ENCODE peak calls at places on chromosome 7, in five cellular contexts. Y is CD8-positive, alpha-beta memory T cell; P is GM23248; J is kidney; M is esophagus muscularis mucosa. T is an unnamed sample.

GRCh38 chr7:143240323-143241168 is 18.7 kb downstream of the TAS2R40 start:
- DNase-seq in P (peak; percentile 86), J (no peak), M (no peak), Y (peak; percentile 50), T (no peak)

GRCh38 chr7:18191329-18191728 is 163.7 kb upstream of the PRPS1L1 start:
- DNase-seq in M (no peak), J (no peak), P (no peak), Y (no peak), T (no peak)

GRCh38 chr7:50651227-50651989 is 86.2 kb upstream of the DDC start:
- DNase-seq in P (peak; percentile 28), J (no peak), Y (no peak), M (no peak), T (no peak)

GRCh38 chr7:132177708-132178392 is 398.4 kb downstream of the PLXNA4 start:
- DNase-seq in Y (no peak), P (no peak), M (no peak), J (no peak), T (no peak)

GRCh38 chr7:29989257-29989995 is at the start of gene SCRN1:
- DNase-seq in P (peak; percentile 65), J (peak; percentile 87), M (no peak), Y (peak; percentile 32), T (peak; percentile 68)

GRCh38 chr7:96169439-96169838 is 152.5 kb downstream of the SLC25A13 start:
- DNase-seq in P (no peak), Y (no peak), M (no peak), J (no peak), T (peak; percentile 10)

GRCh38 chr7:139950881-139951525 is 111.7 kb downstream of the PARP12 start:
- DNase-seq in P (no peak), J (no peak), Y (no peak), M (no peak), T (no peak)

GRCh38 chr7:123977081-123977480 is 52.0 kb downstream of the SPAM1 start:
- DNase-seq in M (no peak), J (no peak), P (no peak), Y (no peak), T (no peak)

GRCh38 chr7:29087840-29088169 is 58.5 kb downstream of the CPVL start:
- DNase-seq in J (no peak), P (no peak), M (no peak), Y (no peak), T (no peak)

GRCh38 chr7:116707289-116707688 is 35.3 kb downstream of the MET start:
- DNase-seq in P (no peak), Y (no peak), J (no peak), M (no peak), T (no peak)

GRCh38 chr7:83359108-83359507 is 196.4 kb upstream of the PCLO start:
- DNase-seq in Y (no peak), J (no peak), M (no peak), P (no peak), T (no peak)

GRCh38 chr7:93921190-93921585 is 347 bp upstream of the GNG11 start:
- DNase-seq in J (no peak), P (peak; percentile 30), Y (no peak), M (no peak), T (no peak)

GRCh38 chr7:93920496-93921189 is 892 bp upstream of the GNG11 start:
- DNase-seq in M (no peak), J (no peak), Y (no peak), P (peak; percentile 33), T (no peak)

GRCh38 chr7:93923946-93924345 is 2.4 kb downstream of the GNG11 start:
- DNase-seq in Y (no peak), P (peak; percentile 48), M (no peak), J (no peak), T (no peak)

GRCh38 chr7:93921607-93922446 is at the start of gene GNG11:
- DNase-seq in Y (no peak), M (no peak), J (peak; percentile 92), P (peak; percentile 90), T (peak; percentile 14)

GRCh38 chr7:93923291-93923690 is 1.8 kb downstream of the GNG11 start:
- DNase-seq in P (no peak), M (no peak), J (no peak), Y (no peak), T (no peak)
- H3K27ac ChIP-seq in P (peak overlapping the region; percentile 91), M (peak overlapping the region; percentile 91), J (no peak overlapping the region), Y (no peak overlapping the region), T (no peak overlapping the region)

GRCh38 chr7:1910827-1911226 is 240.8 kb downstream of the ELFN1 start:
- DNase-seq in J (no peak), M (no peak), P (no peak), Y (no peak), T (no peak)

GRCh38 chr7:1909476-1909875 is 239.4 kb downstream of the ELFN1 start:
- DNase-seq in J (peak; percentile 62), M (no peak), Y (no peak), P (no peak), T (no peak)

GRCh38 chr7:1908823-1909420 is 238.8 kb downstream of the ELFN1 start:
- DNase-seq in J (peak; percentile 41), P (no peak), Y (no peak), M (no peak), T (no peak)

GRCh38 chr7:1911571-1911970 is 241.5 kb downstream of the ELFN1 start:
- DNase-seq in Y (no peak), P (no peak), M (no peak), J (peak; percentile 53), T (no peak)

GRCh38 chr7:1910081-1910685 is 240.1 kb downstream of the ELFN1 start:
- DNase-seq in M (no peak), P (no peak), Y (no peak), J (peak; percentile 64), T (no peak)
- H3K27ac ChIP-seq in M (no peak overlapping the region), P (no peak overlapping the region), Y (no peak overlapping the region), J (no peak overlapping the region), T (no peak overlapping the region)

GRCh38 chr7:43588477-43589132 is 5.7 kb downstream of the STK17A start:
- DNase-seq in P (no peak), M (no peak), Y (no peak), J (no peak), T (no peak)
- H3K27ac ChIP-seq in P (no peak overlapping the region), M (no peak overlapping the region), Y (no peak overlapping the region), J (no peak overlapping the region), T (no peak overlapping the region)

GRCh38 chr7:36210542-36210941 is 57.5 kb downstream of the EEPD1 start:
- DNase-seq in Y (no peak), P (no peak), J (no peak), M (no peak), T (no peak)

GRCh38 chr7:36208997-36209813 is 56.2 kb downstream of the EEPD1 start:
- DNase-seq in J (no peak), M (no peak), P (peak; percentile 47), Y (peak; percentile 34), T (no peak)

GRCh38 chr7:36208406-36208805 is 55.4 kb downstream of the EEPD1 start:
- DNase-seq in J (no peak), M (no peak), Y (no peak), P (peak; percentile 49), T (no peak)

GRCh38 chr7:36207451-36208291 is 54.6 kb downstream of the EEPD1 start:
- DNase-seq in J (no peak), Y (peak; percentile 57), P (peak; percentile 82), M (no peak), T (peak; percentile 16)

DNA sequence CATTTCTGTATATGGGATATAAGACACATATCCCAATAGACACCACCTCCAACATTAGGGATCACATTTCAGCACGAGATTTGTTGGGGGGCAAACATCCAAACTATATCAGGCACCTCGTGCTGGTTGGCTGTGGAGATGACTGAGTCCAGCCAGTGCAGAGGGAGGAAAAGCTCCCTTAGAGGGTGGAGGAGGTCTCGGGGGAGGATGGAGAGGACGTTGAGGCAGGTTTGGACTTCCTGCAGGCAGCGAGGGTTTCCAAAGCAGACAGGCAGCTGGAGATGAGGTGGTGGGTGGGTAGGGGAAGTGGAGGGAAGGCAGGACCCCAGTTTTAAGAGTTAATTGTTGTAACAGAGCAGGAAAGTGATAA is 56.7 kb downstream of the EEPD1 start:
- DNase-seq in M (no peak), Y (no peak), P (no peak), J (no peak), T (no peak)
- H3K27ac ChIP-seq in M (peak overlapping the region; percentile 82), Y (no peak overlapping the region), P (no peak overlapping the region), J (no peak overlapping the region), T (no peak overlapping the region)

DNA sequence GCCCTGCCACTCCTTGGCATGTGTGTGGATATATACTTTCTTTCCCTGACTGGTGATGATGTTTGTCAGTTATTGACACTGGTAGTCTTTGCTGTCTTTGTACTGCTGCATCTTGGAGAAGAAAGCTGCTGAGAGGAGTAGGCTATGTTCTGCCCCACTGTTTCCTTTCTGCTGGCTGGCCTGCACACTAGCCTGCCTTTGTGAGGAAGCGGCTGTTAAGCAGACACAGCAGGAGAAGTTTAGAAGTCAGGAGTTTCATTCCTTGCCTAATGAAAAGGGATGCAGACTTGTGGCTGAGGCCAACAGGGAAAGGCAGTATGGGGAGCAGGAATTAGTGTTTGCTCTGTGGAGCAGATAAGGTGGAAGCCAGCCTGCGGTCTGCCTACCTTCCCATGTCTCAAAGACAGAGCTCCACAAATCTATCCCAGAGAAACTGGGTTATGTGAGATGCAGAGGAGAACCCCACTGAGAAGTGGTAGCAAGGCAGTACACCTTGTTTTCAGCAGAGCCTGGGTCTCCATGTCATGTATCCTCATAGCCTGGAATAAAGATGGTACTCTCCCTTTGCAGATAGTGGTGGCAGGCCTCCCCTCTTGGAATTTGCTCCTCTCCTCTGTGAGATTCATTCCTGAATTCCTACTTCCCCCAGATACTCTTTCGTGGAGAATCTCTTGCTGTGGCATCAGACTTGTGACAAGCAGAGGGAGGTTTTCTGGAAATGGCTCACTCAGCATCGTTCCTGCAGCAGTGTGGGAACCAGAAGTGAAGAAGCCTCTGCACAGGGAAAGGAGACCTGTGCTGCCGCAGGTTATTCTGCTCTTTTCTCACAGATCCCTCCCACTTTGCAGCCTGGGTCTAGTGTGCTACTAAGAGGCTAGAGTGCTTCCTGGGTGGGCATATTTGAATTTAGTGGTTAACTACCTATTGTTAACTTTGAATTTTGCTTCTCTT is 130.2 kb downstream of the LRRC4 start:
- DNase-seq in P (no peak), Y (no peak), J (no peak), M (no peak), T (no peak)
- H3K27ac ChIP-seq in P (no peak overlapping the region), Y (no peak overlapping the region), J (no peak overlapping the region), M (no peak overlapping the region), T (no peak overlapping the region)

DNA sequence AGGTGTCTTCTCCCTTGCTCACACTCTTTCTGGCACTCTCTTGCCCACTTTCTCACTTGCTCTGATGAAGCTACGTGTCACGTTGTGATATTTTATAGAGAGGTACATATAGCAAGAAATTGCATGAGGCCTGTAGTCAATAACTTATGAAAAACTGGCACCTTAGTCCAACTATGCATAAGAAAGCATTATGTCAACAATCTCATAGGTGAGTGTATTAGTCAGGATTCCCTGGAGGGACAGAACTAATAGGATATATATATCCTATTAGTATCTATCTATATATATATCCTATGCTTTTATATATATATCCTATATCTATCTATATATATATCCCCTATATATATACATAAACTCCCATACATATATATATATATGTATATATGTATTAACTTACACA is 18.8 kb upstream of the MDFIC start:
- DNase-seq in P (no peak), J (no peak), Y (no peak), M (no peak), T (no peak)
- H3K27ac ChIP-seq in P (no peak overlapping the region), J (no peak overlapping the region), Y (no peak overlapping the region), M (no peak overlapping the region), T (no peak overlapping the region)